ENCODE peak calls at places on chromosomes 16 and 17, in four cellular contexts. B is IMR-90, S is HepG2, T is K562. D is an unnamed sample.

GRCh38 chr16:85767569-85767968 is 16.7 kb upstream of the C16orf74 start:
- DNase-seq in S (no peak), T (peak), B (peak), D (no peak)

GRCh38 chr16:54542805-54543504 is 256.4 kb upstream of the IRX3 start:
- DNase-seq in T (no peak), B (no peak), S (no peak), D (no peak)

GRCh38 chr17:72603346-72604242 is 482.8 kb downstream of the SOX9 start:
- DNase-seq in S (no peak), T (no peak), B (peak), D (no peak)

GRCh38 chr16:17724242-17724898 is 253.6 kb upstream of the XYLT1 start:
- DNase-seq in B (peak), S (no peak), T (peak), D (no peak)

GRCh38 chr17:67399676-67400075 is 22.6 kb downstream of the PITPNC1 start:
- DNase-seq in B (no peak), T (no peak), S (no peak), D (no peak)

GRCh38 chr17:72150632-72151460 is 30.0 kb downstream of the SOX9 start:
- DNase-seq in B (no peak), S (no peak), T (no peak), D (peak)

GRCh38 chr17:77182205-77182604 is 41.4 kb downstream of the SEC14L1 start:
- DNase-seq in T (no peak), S (no peak), B (no peak), D (no peak)

GRCh38 chr16:85372627-85373372 is 240.3 kb upstream of the GSE1 start:
- DNase-seq in S (peak), B (peak), T (peak), D (no peak)

GRCh38 chr17:14427914-14428639 is 127.2 kb downstream of the HS3ST3B1 start:
- DNase-seq in T (no peak), B (no peak), S (no peak), D (no peak)

GRCh38 chr16:84086357-84086756 is 30.4 kb downstream of the MBTPS1 start:
- DNase-seq in T (no peak), S (no peak), B (no peak), D (no peak)

GRCh38 chr16:16004314-16004749 is 54.9 kb downstream of the ABCC1 start:
- DNase-seq in T (no peak), B (peak), S (no peak), D (no peak)

GRCh38 chr16:57304169-57305061 is 19.9 kb upstream of the PLLP start:
- DNase-seq in S (peak), T (no peak), B (peak), D (no peak)

GRCh38 chr16:57303910-57304168 is 19.4 kb upstream of the PLLP start:
- DNase-seq in T (no peak), S (no peak), B (no peak), D (no peak)

GRCh38 chr16:57306676-57307341 is 22.3 kb upstream of the PLLP start:
- DNase-seq in T (no peak), B (no peak), S (no peak), D (no peak)

GRCh38 chr16:57303021-57303909 is 18.8 kb upstream of the PLLP start:
- DNase-seq in T (no peak), B (no peak), S (no peak), D (no peak)

GRCh38 chr16:57305159-57305811 is 20.8 kb upstream of the PLLP start:
- DNase-seq in B (no peak), S (peak), T (no peak), D (no peak)
- TF ChIP-seq MAFK in B (no peak), S (no peak), T (no peak), D (no peak)

GRCh38 chr16:50265716-50266336 is 525 bp upstream of the ADCY7 start:
- DNase-seq in S (no peak), T (no peak), B (no peak), D (no peak)

GRCh38 chr16:50267151-50267631 is 840 bp downstream of the ADCY7 start:
- DNase-seq in S (no peak), T (no peak), B (no peak), D (no peak)

GRCh38 chr16:50263940-50264929 is 2.1 kb upstream of the ADCY7 start:
- DNase-seq in S (peak), T (peak), B (peak), D (no peak)

GRCh38 chr16:50266337-50267091 is at the start of gene ADCY7:
- DNase-seq in S (no peak), T (peak), B (peak), D (no peak)

GRCh38 chr16:50265260-50265659 is 1.1 kb upstream of the ADCY7 start:
- DNase-seq in B (peak), S (peak), T (peak), D (no peak)
- H2AFZ ChIP-seq in B (peak), S (no peak), T (peak), D (no peak)

DNA sequence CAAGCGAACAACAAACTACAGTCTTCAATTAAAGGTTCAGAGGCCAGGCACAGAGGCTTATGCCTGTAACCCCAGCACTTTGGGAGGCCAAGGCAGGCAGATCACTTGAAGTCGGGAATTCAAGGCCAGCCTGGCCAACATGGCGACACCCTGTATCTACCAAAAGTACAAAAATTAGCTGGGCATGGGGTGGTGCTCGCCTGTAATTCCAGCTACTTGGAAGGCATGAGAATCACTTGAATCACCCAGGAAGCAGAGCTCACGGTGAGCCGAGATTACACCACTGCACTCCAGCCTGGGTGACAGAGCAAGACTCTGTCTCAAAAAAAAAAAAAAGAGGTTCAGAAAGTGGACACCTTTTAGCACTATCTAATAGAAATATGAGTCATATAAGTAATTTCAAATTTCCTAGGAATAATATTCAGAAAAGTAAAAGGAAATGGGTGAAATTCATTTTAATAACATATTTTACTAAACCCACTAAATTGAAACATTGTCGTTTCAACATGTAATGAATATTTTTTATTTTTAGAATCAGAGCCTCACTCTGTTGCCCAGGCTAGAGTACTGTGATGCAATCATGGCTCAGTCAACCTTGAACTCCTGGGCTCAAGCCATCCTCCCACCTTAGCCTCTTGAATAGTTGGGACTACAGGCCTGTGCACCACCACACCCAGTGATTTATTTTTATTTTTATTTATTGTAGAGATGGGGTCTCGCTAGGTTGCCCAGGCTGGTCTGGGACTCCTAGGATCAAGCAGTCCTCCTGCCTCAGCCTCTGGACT is 15.2 kb upstream of the MARCHF10 start:
- DNase-seq in B (no peak), S (no peak), T (no peak), D (no peak)
- TF ChIP-seq MAFK in B (no peak), S (no peak), T (no peak), D (no peak)

GRCh38 chr17:68498479-68499326 is 13.5 kb upstream of the PRKAR1A start:
- DNase-seq in B (no peak), S (no peak), T (no peak), D (no peak)
- H2AFZ ChIP-seq in B (no peak), S (no peak), T (peak), D (no peak)

GRCh38 chr17:37064956-37065355 is 116.2 kb downstream of the AATF start:
- DNase-seq in S (no peak), T (no peak), B (no peak), D (no peak)
- TF ChIP-seq MAFK in S (no peak), T (no peak), B (no peak), D (no peak)

DNA sequence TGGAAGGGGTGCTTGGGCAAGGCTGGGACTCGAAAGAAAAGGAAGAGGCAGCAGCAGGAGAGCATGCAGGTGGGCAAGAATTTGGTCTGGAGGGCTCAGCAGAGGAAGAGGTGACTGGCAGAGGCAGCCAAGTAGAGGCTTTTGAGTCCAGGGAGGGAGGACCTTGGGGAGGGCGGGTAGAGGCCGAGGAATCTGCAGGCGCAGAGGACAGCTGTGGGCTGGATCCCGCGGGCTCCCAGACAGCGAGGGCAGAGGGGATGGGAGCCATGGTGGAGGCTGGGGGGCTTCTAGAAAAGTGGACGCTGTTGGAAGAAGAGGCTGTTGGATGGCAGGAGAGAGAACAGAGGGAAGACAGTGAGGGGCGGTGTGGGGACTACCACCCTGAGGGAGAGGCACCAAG is 2.9 kb downstream of the APOBR start:
- DNase-seq in T (no peak), B (no peak), S (no peak), D (no peak)
- H2AFZ ChIP-seq in T (no peak), B (no peak), S (no peak), D (no peak)

GRCh38 chr17:57887161-57887560 is 37.3 kb upstream of the MRPS23 start:
- DNase-seq in B (no peak), S (no peak), T (no peak), D (no peak)

GRCh38 chr17:57881783-57882291 is 32.0 kb upstream of the MRPS23 start:
- DNase-seq in T (no peak), S (no peak), B (no peak), D (no peak)

GRCh38 chr17:57888311-57889216 is 38.7 kb upstream of the MRPS23 start:
- DNase-seq in S (no peak), T (no peak), B (no peak), D (no peak)

GRCh38 chr17:57886020-57886419 is 36.2 kb upstream of the MRPS23 start:
- DNase-seq in B (no peak), T (no peak), S (no peak), D (no peak)

GRCh38 chr17:57885148-57885915 is 35.5 kb upstream of the MRPS23 start:
- DNase-seq in S (no peak), B (no peak), T (no peak), D (no peak)
- TF ChIP-seq MAFK in S (no peak), B (no peak), T (no peak), D (no peak)